ENCODE peak calls at places on chromosome 16, in seven cellular contexts. One of them, this sample, is unnamed. For H3K36me3, the result is how much of the 10 kb centered on the place peaks cover.

GRCh38 chr16:82895843-82896242 is 269.1 kb downstream of the CDH13 start:
- DNase-seq in esophagus squamous epithelium: no peak
- DNase-seq in WERI-Rb-1: no peak
- DNase-seq in cardiac muscle cell: no peak
- DNase-seq in BJ: no peak
- DNase-seq in heart left ventricle: no peak
- DNase-seq in CD8-positive, alpha-beta T cell: no peak
- DNase-seq in this sample: no peak

GRCh38 chr16:6484121-6484520 is 848.5 kb upstream of the RBFOX1 start:
- DNase-seq in BJ: no peak
- DNase-seq in esophagus squamous epithelium: no peak
- DNase-seq in WERI-Rb-1: no peak
- DNase-seq in cardiac muscle cell: no peak
- DNase-seq in heart left ventricle: no peak
- DNase-seq in CD8-positive, alpha-beta T cell: no peak
- DNase-seq in this sample: no peak

GRCh38 chr16:78108451-78108850 is 9.0 kb downstream of the WWOX start:
- DNase-seq in CD8-positive, alpha-beta T cell: no peak
- DNase-seq in esophagus squamous epithelium: no peak
- DNase-seq in cardiac muscle cell: no peak
- DNase-seq in BJ: no peak
- DNase-seq in WERI-Rb-1: peak
- DNase-seq in heart left ventricle: no peak
- DNase-seq in this sample: no peak

GRCh38 chr16:56547949-56548567 is 16.8 kb upstream of the MT4 start:
- DNase-seq in WERI-Rb-1: no peak
- DNase-seq in BJ: no peak
- DNase-seq in CD8-positive, alpha-beta T cell: no peak
- DNase-seq in heart left ventricle: no peak
- DNase-seq in cardiac muscle cell: no peak
- DNase-seq in esophagus squamous epithelium: no peak
- DNase-seq in this sample: no peak

GRCh38 chr16:8729779-8730334 is 55.4 kb downstream of the ABAT start:
- DNase-seq in esophagus squamous epithelium: no peak
- DNase-seq in WERI-Rb-1: no peak
- DNase-seq in heart left ventricle: no peak
- DNase-seq in BJ: no peak
- DNase-seq in CD8-positive, alpha-beta T cell: no peak
- DNase-seq in cardiac muscle cell: no peak
- DNase-seq in this sample: no peak

GRCh38 chr16:82236415-82236814 is 66.4 kb upstream of the MPHOSPH6 start:
- DNase-seq in CD8-positive, alpha-beta T cell: no peak
- DNase-seq in heart left ventricle: no peak
- DNase-seq in WERI-Rb-1: no peak
- DNase-seq in esophagus squamous epithelium: no peak
- DNase-seq in cardiac muscle cell: no peak
- DNase-seq in BJ: no peak
- DNase-seq in this sample: no peak

GRCh38 chr16:72501739-72502653 is 330.0 kb upstream of the PMFBP1 start:
- DNase-seq in cardiac muscle cell: peak
- DNase-seq in WERI-Rb-1: peak
- DNase-seq in BJ: no peak
- DNase-seq in CD8-positive, alpha-beta T cell: peak
- DNase-seq in heart left ventricle: peak
- DNase-seq in esophagus squamous epithelium: no peak
- DNase-seq in this sample: peak

GRCh38 chr16:4588961-4589360 is 25.7 kb downstream of the UBALD1 start:
- DNase-seq in esophagus squamous epithelium: no peak
- DNase-seq in heart left ventricle: no peak
- DNase-seq in BJ: no peak
- DNase-seq in cardiac muscle cell: no peak
- DNase-seq in WERI-Rb-1: no peak
- DNase-seq in CD8-positive, alpha-beta T cell: no peak
- DNase-seq in this sample: no peak

GRCh38 chr16:65760874-65761273 is 605.6 kb upstream of the CDH5 start:
- DNase-seq in cardiac muscle cell: no peak
- DNase-seq in CD8-positive, alpha-beta T cell: no peak
- DNase-seq in heart left ventricle: no peak
- DNase-seq in BJ: no peak
- DNase-seq in esophagus squamous epithelium: no peak
- DNase-seq in WERI-Rb-1: no peak
- DNase-seq in this sample: no peak

GRCh38 chr16:55506083-55506482 is 2.8 kb upstream of the LPCAT2 start:
- DNase-seq in heart left ventricle: no peak
- DNase-seq in cardiac muscle cell: no peak
- DNase-seq in BJ: no peak
- DNase-seq in CD8-positive, alpha-beta T cell: no peak
- DNase-seq in esophagus squamous epithelium: no peak
- DNase-seq in WERI-Rb-1: no peak
- DNase-seq in this sample: no peak

GRCh38 chr16:66364117-66364958 is 2.2 kb upstream of the CDH5 start:
- DNase-seq in esophagus squamous epithelium: no peak
- DNase-seq in BJ: no peak
- DNase-seq in heart left ventricle: peak
- DNase-seq in cardiac muscle cell: no peak
- DNase-seq in WERI-Rb-1: peak
- DNase-seq in CD8-positive, alpha-beta T cell: no peak
- DNase-seq in this sample: no peak

GRCh38 chr16:19898166-19898565 is 13.5 kb upstream of the GPRC5B start:
- DNase-seq in heart left ventricle: no peak
- DNase-seq in CD8-positive, alpha-beta T cell: no peak
- DNase-seq in WERI-Rb-1: no peak
- DNase-seq in BJ: no peak
- DNase-seq in cardiac muscle cell: no peak
- DNase-seq in esophagus squamous epithelium: no peak
- DNase-seq in this sample: no peak

GRCh38 chr16:79047337-79047736 is 553.2 kb downstream of the MAF start:
- DNase-seq in esophagus squamous epithelium: no peak
- DNase-seq in heart left ventricle: no peak
- DNase-seq in CD8-positive, alpha-beta T cell: no peak
- DNase-seq in WERI-Rb-1: no peak
- DNase-seq in cardiac muscle cell: no peak
- DNase-seq in BJ: no peak
- DNase-seq in this sample: no peak

GRCh38 chr16:971582-971905 is 760 bp upstream of the LMF1 start:
- DNase-seq in esophagus squamous epithelium: no peak
- DNase-seq in CD8-positive, alpha-beta T cell: no peak
- DNase-seq in cardiac muscle cell: no peak
- DNase-seq in WERI-Rb-1: no peak
- DNase-seq in BJ: no peak
- DNase-seq in heart left ventricle: no peak
- DNase-seq in this sample: no peak

GRCh38 chr16:970766-971581 is at the start of gene LMF1:
- DNase-seq in WERI-Rb-1: peak
- DNase-seq in heart left ventricle: peak
- DNase-seq in CD8-positive, alpha-beta T cell: peak
- DNase-seq in esophagus squamous epithelium: peak
- DNase-seq in cardiac muscle cell: peak
- DNase-seq in BJ: peak
- DNase-seq in this sample: peak

GRCh38 chr16:970379-970765 is 412 bp downstream of the LMF1 start:
- DNase-seq in WERI-Rb-1: no peak
- DNase-seq in heart left ventricle: no peak
- DNase-seq in cardiac muscle cell: no peak
- DNase-seq in CD8-positive, alpha-beta T cell: no peak
- DNase-seq in BJ: no peak
- DNase-seq in esophagus squamous epithelium: no peak
- DNase-seq in this sample: no peak

GRCh38 chr16:968620-969019 is 2.2 kb downstream of the LMF1 start:
- DNase-seq in CD8-positive, alpha-beta T cell: no peak
- DNase-seq in heart left ventricle: no peak
- DNase-seq in WERI-Rb-1: no peak
- DNase-seq in esophagus squamous epithelium: no peak
- DNase-seq in cardiac muscle cell: no peak
- DNase-seq in BJ: no peak
- DNase-seq in this sample: no peak

GRCh38 chr16:969508-970378 is 1.0 kb downstream of the LMF1 start:
- DNase-seq in cardiac muscle cell: peak
- DNase-seq in heart left ventricle: peak
- DNase-seq in esophagus squamous epithelium: no peak
- DNase-seq in CD8-positive, alpha-beta T cell: no peak
- DNase-seq in BJ: no peak
- DNase-seq in WERI-Rb-1: no peak
- DNase-seq in this sample: no peak
- TF ChIP-seq CTCF in cardiac muscle cell: no peak
- TF ChIP-seq CTCF in heart left ventricle: no peak
- TF ChIP-seq CTCF in esophagus squamous epithelium: no peak
- TF ChIP-seq CTCF in CD8-positive, alpha-beta T cell: no peak
- TF ChIP-seq CTCF in BJ: no peak
- TF ChIP-seq CTCF in WERI-Rb-1: no peak
- TF ChIP-seq CTCF in this sample: no peak

DNA sequence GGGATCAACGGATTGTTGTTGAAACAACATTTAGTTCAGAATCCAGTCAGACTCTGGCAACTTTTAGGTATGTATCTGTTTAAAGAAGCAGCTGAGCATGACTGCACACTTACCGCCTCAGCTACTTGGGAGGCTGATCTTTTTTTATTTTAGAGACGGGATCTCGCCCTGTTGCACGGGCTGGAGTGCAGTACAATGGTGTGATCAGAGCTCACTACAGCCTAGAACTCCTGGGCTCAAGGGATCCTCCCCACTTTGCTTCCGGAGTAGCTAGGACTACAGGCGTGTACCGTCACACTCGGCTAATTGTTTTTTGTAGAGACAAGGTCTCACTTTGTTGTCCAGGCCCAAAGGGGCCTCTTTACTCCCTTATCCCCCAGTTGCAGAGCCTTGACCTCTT is 2.3 kb downstream of the SPG7 start:
- DNase-seq in WERI-Rb-1: no peak
- DNase-seq in heart left ventricle: no peak
- DNase-seq in esophagus squamous epithelium: no peak
- DNase-seq in CD8-positive, alpha-beta T cell: no peak
- DNase-seq in cardiac muscle cell: no peak
- DNase-seq in BJ: no peak
- DNase-seq in this sample: no peak
- H3K36me3 ChIP-seq in WERI-Rb-1: under half
- H3K36me3 ChIP-seq in heart left ventricle: under half
- H3K36me3 ChIP-seq in esophagus squamous epithelium: half or more
- H3K36me3 ChIP-seq in CD8-positive, alpha-beta T cell: under half
- H3K36me3 ChIP-seq in cardiac muscle cell: under half
- H3K36me3 ChIP-seq in BJ: under half
- H3K36me3 ChIP-seq in this sample: under half

DNA sequence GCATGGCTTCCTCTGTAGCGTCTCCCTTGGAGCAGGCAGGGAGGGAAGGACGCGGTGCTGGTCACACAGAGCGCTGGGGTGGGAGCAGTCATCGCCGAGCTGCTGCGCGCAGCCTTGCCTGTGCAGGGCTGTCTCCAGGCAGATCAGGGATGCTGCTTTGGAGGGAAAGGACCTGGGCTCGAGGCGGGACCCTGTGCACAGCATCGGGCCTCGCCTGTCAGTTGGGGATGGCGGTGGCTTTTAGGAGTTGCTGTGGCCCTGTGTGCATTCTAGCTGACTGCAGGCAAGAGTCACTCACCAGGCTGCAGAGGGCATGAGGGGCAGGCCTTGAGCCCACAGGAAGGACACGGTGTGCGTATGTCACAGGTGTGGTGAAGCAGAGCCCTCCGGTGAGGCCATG is 10.1 kb downstream of the ACSF3 start:
- DNase-seq in WERI-Rb-1: no peak
- DNase-seq in CD8-positive, alpha-beta T cell: no peak
- DNase-seq in esophagus squamous epithelium: no peak
- DNase-seq in BJ: no peak
- DNase-seq in heart left ventricle: no peak
- DNase-seq in cardiac muscle cell: no peak
- DNase-seq in this sample: peak
- H3K4me3 ChIP-seq in WERI-Rb-1: no peak
- H3K4me3 ChIP-seq in CD8-positive, alpha-beta T cell: no peak
- H3K4me3 ChIP-seq in esophagus squamous epithelium: no peak
- H3K4me3 ChIP-seq in BJ: no peak
- H3K4me3 ChIP-seq in heart left ventricle: no peak
- H3K4me3 ChIP-seq in cardiac muscle cell: no peak
- H3K4me3 ChIP-seq in this sample: no peak

GRCh38 chr16:85334718-85335583 is 222.7 kb upstream of the CIBAR2 start:
- DNase-seq in esophagus squamous epithelium: no peak
- DNase-seq in cardiac muscle cell: peak
- DNase-seq in BJ: no peak
- DNase-seq in heart left ventricle: no peak
- DNase-seq in WERI-Rb-1: no peak
- DNase-seq in CD8-positive, alpha-beta T cell: peak
- DNase-seq in this sample: no peak
- TF ChIP-seq CTCF in esophagus squamous epithelium: no peak
- TF ChIP-seq CTCF in cardiac muscle cell: peak
- TF ChIP-seq CTCF in BJ: no peak
- TF ChIP-seq CTCF in heart left ventricle: no peak
- TF ChIP-seq CTCF in WERI-Rb-1: no peak
- TF ChIP-seq CTCF in CD8-positive, alpha-beta T cell: no peak
- TF ChIP-seq CTCF in this sample: no peak

DNA sequence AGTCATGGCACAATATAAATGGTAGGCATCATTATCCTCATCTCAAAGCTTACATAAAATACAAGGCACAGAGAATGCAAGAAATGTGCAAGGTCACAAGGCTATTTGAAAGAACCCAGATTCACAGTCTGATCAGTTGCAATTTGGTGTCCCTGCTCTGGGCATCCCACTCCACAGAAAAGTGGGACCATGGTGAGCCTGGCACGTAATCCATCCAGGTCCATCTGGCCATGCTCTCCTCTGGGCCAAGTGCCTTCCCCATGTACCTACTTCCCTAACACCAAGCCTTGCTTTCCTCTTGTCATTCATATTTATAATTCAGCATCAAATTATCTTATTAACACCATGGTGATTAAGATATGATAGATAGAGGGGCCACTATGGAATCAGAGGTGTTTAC is 390.0 kb downstream of the CDH11 start:
- DNase-seq in esophagus squamous epithelium: no peak
- DNase-seq in cardiac muscle cell: no peak
- DNase-seq in heart left ventricle: no peak
- DNase-seq in WERI-Rb-1: no peak
- DNase-seq in BJ: no peak
- DNase-seq in CD8-positive, alpha-beta T cell: no peak
- DNase-seq in this sample: no peak
- H3K36me3 ChIP-seq in esophagus squamous epithelium: under half
- H3K36me3 ChIP-seq in cardiac muscle cell: under half
- H3K36me3 ChIP-seq in heart left ventricle: under half
- H3K36me3 ChIP-seq in WERI-Rb-1: under half
- H3K36me3 ChIP-seq in BJ: under half
- H3K36me3 ChIP-seq in CD8-positive, alpha-beta T cell: under half
- H3K36me3 ChIP-seq in this sample: under half